ENCODE peak calls at places on chromosomes 16 and 17, in four cellular contexts. S, F, Z and E are unnamed samples.

GRCh38 chr17:15350777-15351486 is 9.5 kb upstream of the TEKT3 start:
- DNase-seq in Z (no peak), S (no peak), F (no peak), E (no peak)

GRCh38 chr16:48961546-48961945 is 320.1 kb downstream of the CBLN1 start:
- DNase-seq in Z (no peak), S (no peak), F (no peak), E (no peak)

GRCh38 chr16:4330277-4330882 is 14.5 kb downstream of the GLIS2 start:
- DNase-seq in F (peak), Z (peak), S (peak), E (peak)

GRCh38 chr17:48904428-48904827 is 3.8 kb upstream of the UBE2Z start:
- DNase-seq in F (no peak), Z (no peak), S (no peak), E (no peak)

GRCh38 chr17:50925296-50925891 is 59.2 kb upstream of the TOB1 start:
- DNase-seq in Z (no peak), F (no peak), S (no peak), E (no peak)

GRCh38 chr17:39036009-39036408 is 68.8 kb upstream of the FBXO47 start:
- DNase-seq in F (no peak), S (no peak), Z (no peak), E (no peak)

GRCh38 chr17:18951941-18952842 is at the start of gene SLC5A10:
- DNase-seq in S (no peak), Z (no peak), F (no peak), E (no peak)

GRCh38 chr17:68356520-68356919 is 65.2 kb downstream of the ARSG start:
- DNase-seq in S (peak), Z (no peak), F (no peak), E (no peak)

GRCh38 chr16:4026854-4027253 is 89.4 kb downstream of the ADCY9 start:
- DNase-seq in F (no peak), Z (no peak), S (no peak), E (no peak)

GRCh38 chr17:58238147-58238634 is at the start of gene LPO:
- DNase-seq in Z (no peak), F (no peak), S (no peak), E (no peak)

GRCh38 chr17:540632-541031 is 174.0 kb downstream of the VPS53 start:
- DNase-seq in F (no peak), S (no peak), Z (no peak), E (no peak)

GRCh38 chr16:54986404-54986803 is 55.7 kb downstream of the IRX5 start:
- DNase-seq in Z (no peak), F (no peak), S (no peak), E (no peak)

GRCh38 chr16:13453938-13454553 is 465.9 kb upstream of the ERCC4 start:
- DNase-seq in S (no peak), Z (no peak), F (peak), E (peak)

GRCh38 chr17:76354747-76355310 is 1.1 kb upstream of the PRPSAP1 start:
- DNase-seq in Z (no peak), S (no peak), F (no peak), E (no peak)

GRCh38 chr16:67158637-67159600 is 790 bp downstream of the TRADD start:
- DNase-seq in Z (no peak), F (peak), S (peak), E (no peak)

GRCh38 chr17:43702636-43703035 is 40.9 kb upstream of the MEOX1 start:
- DNase-seq in F (peak), Z (no peak), S (no peak), E (no peak)

GRCh38 chr17:40190197-40191021 is 13.1 kb downstream of the RAPGEFL1 start:
- DNase-seq in S (no peak), Z (no peak), F (no peak), E (no peak)

GRCh38 chr17:4375039-4375748 is 8.7 kb upstream of the UBE2G1 start:
- DNase-seq in S (no peak), F (no peak), Z (no peak), E (no peak)

GRCh38 chr17:7491583-7491982 is 7.4 kb downstream of the POLR2A start:
- DNase-seq in F (no peak), Z (no peak), S (no peak), E (no peak)

GRCh38 chr17:51427259-51428255 is 167.2 kb downstream of the UTP18 start:
- DNase-seq in Z (no peak), F (no peak), S (peak), E (no peak)

GRCh38 chr17:76130473-76130872 is 10.6 kb downstream of the FOXJ1 start:
- DNase-seq in F (no peak), Z (no peak), S (no peak), E (no peak)

GRCh38 chr16:27242868-27243590 is 25.5 kb downstream of the NSMCE1 start:
- DNase-seq in Z (no peak), F (peak), S (no peak), E (peak)

GRCh38 chr17:45018514-45019176 is 32.8 kb downstream of the DCAKD start:
- DNase-seq in Z (no peak), F (no peak), S (no peak), E (no peak)

GRCh38 chr17:45016823-45017222 is 34.6 kb downstream of the DCAKD start:
- DNase-seq in Z (no peak), F (no peak), S (no peak), E (no peak)

GRCh38 chr17:45020354-45021138 is 30.9 kb downstream of the DCAKD start:
- DNase-seq in S (no peak), F (no peak), Z (no peak), E (no peak)

GRCh38 chr17:45021607-45022287 is 29.7 kb downstream of the DCAKD start:
- DNase-seq in Z (no peak), S (peak), F (peak), E (peak)

DNA sequence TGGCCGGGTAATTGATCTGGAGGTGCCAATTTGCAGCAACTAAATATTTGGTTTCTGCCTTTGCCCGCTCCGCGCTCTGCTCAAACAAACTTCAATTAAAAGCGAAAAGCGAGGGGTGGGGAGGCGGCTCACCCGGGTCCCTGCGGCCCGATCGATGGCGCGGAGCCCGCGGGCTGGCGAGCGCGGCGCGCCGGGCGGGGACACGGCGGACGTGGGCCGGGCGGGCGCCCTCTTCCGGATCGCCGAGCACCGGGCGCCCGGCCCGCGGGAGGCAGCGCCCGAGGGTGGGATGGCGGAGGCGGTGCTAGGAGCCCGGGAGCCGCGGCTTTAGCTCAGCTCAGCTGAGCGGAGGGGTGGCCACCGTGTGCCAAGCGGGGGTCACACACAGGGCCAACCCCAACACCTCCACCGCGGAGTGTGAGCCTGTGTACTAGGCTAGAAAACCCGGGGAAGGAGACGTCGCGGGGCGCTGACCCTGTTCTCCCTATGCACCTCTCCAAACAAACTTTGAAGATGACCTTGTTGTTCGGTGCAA is 32.2 kb downstream of the DCAKD start:
- DNase-seq in S (no peak), F (no peak), Z (no peak), E (no peak)
- TF ChIP-seq CTCF in S (no peak), F (peak), Z (peak), E (peak)

DNA sequence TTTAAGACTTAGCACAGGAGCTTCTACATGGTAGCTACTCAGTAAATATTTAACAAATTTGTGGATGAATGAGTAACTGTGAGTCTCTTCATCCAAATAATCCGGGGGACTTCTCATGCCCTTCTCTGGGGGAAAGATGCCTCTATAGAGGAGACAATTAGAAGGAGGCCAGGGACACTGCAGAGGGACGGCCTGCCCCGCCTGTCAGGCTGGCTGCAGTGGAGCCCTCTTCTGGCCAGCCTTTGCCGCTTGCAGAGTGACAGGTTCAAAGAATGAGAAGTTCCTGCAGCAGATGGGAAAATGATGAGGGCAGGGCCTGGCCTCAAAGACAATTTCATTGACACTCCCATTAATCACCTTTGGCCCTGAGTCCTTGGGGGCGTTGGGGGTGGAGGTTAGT is 339.1 kb downstream of the MAF start:
- DNase-seq in F (no peak), S (no peak), Z (no peak), E (no peak)
- TF ChIP-seq CTCF in F (no peak), S (peak), Z (peak), E (no peak)

GRCh38 chr16:81641403-81642106 is 137.5 kb upstream of the PLCG2 start:
- DNase-seq in F (no peak), S (no peak), Z (no peak), E (no peak)
- TF ChIP-seq CTCF in F (no peak), S (no peak), Z (no peak), E (no peak)

GRCh38 chr16:84182680-84183571 is 3.9 kb downstream of the TAF1C start:
- DNase-seq in S (no peak), Z (no peak), F (no peak), E (no peak)

GRCh38 chr16:84183572-84183875 is 3.3 kb downstream of the TAF1C start:
- DNase-seq in F (no peak), Z (no peak), S (no peak), E (no peak)

GRCh38 chr16:84184775-84185174 is 2.1 kb downstream of the TAF1C start:
- DNase-seq in Z (no peak), F (no peak), S (no peak), E (no peak)

GRCh38 chr16:84182104-84182503 is 4.8 kb downstream of the TAF1C start:
- DNase-seq in F (no peak), S (no peak), Z (no peak), E (no peak)

GRCh38 chr16:84183911-84184310 is 2.9 kb downstream of the TAF1C start:
- DNase-seq in F (peak), S (no peak), Z (no peak), E (no peak)
- TF ChIP-seq CTCF in F (peak), S (no peak), Z (peak), E (no peak)

GRCh38 chr17:79801156-79802038 is 4.5 kb upstream of the CBX8 start:
- DNase-seq in Z (no peak), F (no peak), S (no peak), E (no peak)
- TF ChIP-seq CTCF in Z (no peak), F (no peak), S (no peak), E (no peak)

GRCh38 chr17:47230864-47231263 is 21.7 kb downstream of the MYL4 start:
- DNase-seq in Z (no peak), S (no peak), F (no peak), E (no peak)

GRCh38 chr17:47232465-47232864 is 21.2 kb upstream of the ITGB3 start:
- DNase-seq in Z (no peak), S (no peak), F (no peak), E (no peak)

GRCh38 chr17:47231334-47231733 is 22.2 kb downstream of the MYL4 start:
- DNase-seq in Z (no peak), F (no peak), S (no peak), E (no peak)

GRCh38 chr17:47229535-47230443 is 20.6 kb downstream of the MYL4 start:
- DNase-seq in F (peak), S (peak), Z (peak), E (peak)

DNA sequence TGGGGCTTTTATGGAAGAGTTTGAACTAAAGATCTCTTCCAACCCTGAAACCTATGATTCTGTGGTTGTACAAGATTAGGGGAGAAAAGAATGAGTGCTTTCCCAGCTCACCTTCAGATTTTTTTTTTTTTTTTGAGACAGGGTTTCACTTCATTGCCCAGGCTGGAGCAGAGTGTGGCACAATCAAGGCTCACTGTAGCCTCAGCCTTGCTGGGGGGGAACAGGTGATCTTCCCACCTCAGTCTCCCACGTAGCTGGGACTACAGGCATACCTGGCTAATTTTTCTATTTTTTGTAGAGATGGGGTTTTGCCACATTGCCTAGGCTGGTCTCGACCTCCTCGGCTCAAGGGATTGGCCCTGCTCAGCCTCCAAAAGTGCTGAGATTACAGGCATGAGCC is 21.8 kb upstream of the ITGB3 start:
- DNase-seq in S (no peak), Z (no peak), F (no peak), E (no peak)
- TF ChIP-seq CTCF in S (no peak), Z (no peak), F (no peak), E (no peak)